ENCODE peak calls at places on chromosomes 16 and 17, in five cellular contexts. M, R, Y, H and Z are unnamed samples. For H3K4me1, the result is how much of the 10 kb centered on the place peaks cover.

GRCh38 chr17:40557531-40558299 is 7.6 kb downstream of the CCR7 start:
- DNase-seq in Y (no peak), M (peak), H (no peak), R (no peak), Z (no peak)

GRCh38 chr17:44587339-44587738 is 30.1 kb downstream of the FZD2 start:
- DNase-seq in M (peak), H (no peak), Y (no peak), R (no peak), Z (no peak)

GRCh38 chr17:72765357-72766153 is 326.9 kb downstream of the SLC39A11 start:
- DNase-seq in R (no peak), H (no peak), M (no peak), Y (no peak), Z (no peak)

GRCh38 chr17:45016823-45017222 is 34.6 kb downstream of the DCAKD start:
- DNase-seq in R (no peak), M (no peak), Y (no peak), H (no peak), Z (peak)

GRCh38 chr17:10737168-10737622 is 7.4 kb upstream of the TMEM220 start:
- DNase-seq in H (peak), M (peak), R (peak), Y (peak), Z (peak)

GRCh38 chr17:3944485-3945388 is 19.5 kb downstream of the ATP2A3 start:
- DNase-seq in Y (peak), H (no peak), R (no peak), M (peak), Z (peak)

GRCh38 chr17:81456798-81457197 is 55.8 kb downstream of the ACTG1 start:
- DNase-seq in H (no peak), R (no peak), Y (no peak), M (no peak), Z (no peak)

GRCh38 chr16:88783391-88784073 is 1.5 kb downstream of the PIEZO1 start:
- DNase-seq in R (no peak), H (peak), Y (no peak), M (peak), Z (no peak)

GRCh38 chr16:57036315-57036714 is 47.0 kb downstream of the NLRC5 start:
- DNase-seq in M (no peak), Y (no peak), R (no peak), H (no peak), Z (no peak)

GRCh38 chr17:49508061-49508865 is 13.2 kb downstream of the NGFR start:
- DNase-seq in M (no peak), Y (no peak), R (peak), H (no peak), Z (no peak)

DNA sequence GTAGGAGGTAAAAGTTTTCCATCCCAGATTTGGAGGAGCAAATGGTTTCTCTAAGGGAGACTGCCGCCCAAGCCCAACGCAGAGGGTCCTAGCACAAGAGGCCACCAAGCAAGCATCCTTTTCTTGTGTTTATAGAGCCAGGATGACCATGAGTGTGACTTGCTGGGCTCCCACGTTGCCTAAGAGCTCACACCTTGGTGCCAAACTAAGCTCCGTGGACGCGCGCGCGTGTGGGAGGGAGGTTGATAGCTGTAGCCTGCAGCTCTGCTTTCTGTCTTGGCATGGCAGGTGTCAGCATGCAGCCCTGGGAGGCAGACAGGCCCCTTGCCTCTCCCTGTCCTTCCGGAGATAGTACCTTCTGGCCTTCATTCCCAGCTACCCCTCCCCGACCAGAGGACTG is 616.5 kb upstream of the SALL1 start:
- DNase-seq in R (no peak), H (no peak), Y (no peak), M (no peak), Z (no peak)
- H3K27ac ChIP-seq in R (no peak), H (no peak), Y (no peak), M (no peak), Z (no peak)

GRCh38 chr16:30187971-30188561 is 4.7 kb downstream of the CORO1A start:
- DNase-seq in Y (peak), H (no peak), R (no peak), M (no peak), Z (no peak)
- H3K4me3 ChIP-seq in Y (peak), H (no peak), R (no peak), M (no peak), Z (no peak)

DNA sequence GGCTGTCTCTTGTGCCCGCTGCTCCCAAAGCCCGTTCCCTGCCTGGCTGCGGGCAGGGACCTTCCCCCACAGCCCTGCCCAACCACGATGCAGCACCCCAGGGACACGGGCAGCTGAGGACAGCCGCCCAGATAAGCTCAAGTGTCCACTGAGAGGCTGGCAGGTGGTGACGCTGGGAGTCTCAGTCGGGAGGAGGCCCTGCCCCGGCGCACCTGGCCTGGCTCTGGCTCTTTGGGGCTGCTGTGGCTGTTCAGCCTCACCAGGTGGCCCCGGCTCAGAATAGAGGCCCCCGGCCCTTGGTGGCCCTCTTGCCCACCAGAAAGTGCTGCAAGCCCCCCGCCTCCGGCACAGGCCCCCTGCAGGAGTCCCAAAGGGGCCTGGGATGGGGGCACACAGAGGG is 5.5 kb downstream of the NTHL1 start:
- DNase-seq in R (no peak), M (peak), H (no peak), Y (no peak), Z (no peak)
- H3K4me1 ChIP-seq in R (under half), M (half or more), H (under half), Y (under half), Z (under half)

GRCh38 chr17:35062284-35062683 is 1.2 kb downstream of the RFFL start:
- DNase-seq in R (no peak), Y (no peak), M (no peak), H (no peak), Z (no peak)
- H3K27ac ChIP-seq in R (peak), Y (no peak), M (no peak), H (no peak), Z (no peak)

GRCh38 chr17:47205419-47205963 is 3.7 kb upstream of the MYL4 start:
- DNase-seq in Y (peak), R (peak), M (peak), H (peak), Z (peak)

GRCh38 chr17:47207143-47208067 is 1.7 kb upstream of the MYL4 start:
- DNase-seq in Y (no peak), R (no peak), M (no peak), H (no peak), Z (no peak)

GRCh38 chr17:47201168-47201567 is 8.0 kb upstream of the MYL4 start:
- DNase-seq in Y (no peak), M (no peak), R (no peak), H (no peak), Z (peak)

GRCh38 chr17:47204722-47205418 is 4.3 kb upstream of the MYL4 start:
- DNase-seq in R (no peak), H (peak), M (no peak), Y (peak), Z (peak)

GRCh38 chr17:47203984-47204721 is 5.0 kb upstream of the MYL4 start:
- DNase-seq in Y (peak), H (peak), R (no peak), M (no peak), Z (no peak)
- H3K4me3 ChIP-seq in Y (peak), H (peak), R (no peak), M (no peak), Z (no peak)

DNA sequence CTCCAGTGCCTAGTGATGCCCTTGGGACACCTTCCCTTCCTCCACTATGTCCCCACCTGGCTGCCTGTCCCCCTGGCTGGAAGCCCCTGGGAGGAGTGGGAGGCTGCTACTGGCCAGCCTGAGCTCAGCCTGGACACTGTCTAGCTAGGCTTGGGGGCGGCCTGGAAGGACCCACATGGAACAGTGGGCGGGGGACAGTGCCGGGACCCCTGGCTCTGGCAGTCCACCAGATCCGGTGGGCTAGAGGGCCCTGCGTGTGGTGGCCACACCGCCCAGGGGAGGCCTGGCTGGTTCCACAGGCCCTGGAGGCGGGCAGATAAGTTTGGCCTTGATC is 388.0 kb upstream of the TNRC6C start:
- DNase-seq in Y (no peak), H (no peak), R (no peak), M (no peak), Z (no peak)
- H3K4me1 ChIP-seq in Y (under half), H (under half), R (under half), M (under half), Z (under half)

DNA sequence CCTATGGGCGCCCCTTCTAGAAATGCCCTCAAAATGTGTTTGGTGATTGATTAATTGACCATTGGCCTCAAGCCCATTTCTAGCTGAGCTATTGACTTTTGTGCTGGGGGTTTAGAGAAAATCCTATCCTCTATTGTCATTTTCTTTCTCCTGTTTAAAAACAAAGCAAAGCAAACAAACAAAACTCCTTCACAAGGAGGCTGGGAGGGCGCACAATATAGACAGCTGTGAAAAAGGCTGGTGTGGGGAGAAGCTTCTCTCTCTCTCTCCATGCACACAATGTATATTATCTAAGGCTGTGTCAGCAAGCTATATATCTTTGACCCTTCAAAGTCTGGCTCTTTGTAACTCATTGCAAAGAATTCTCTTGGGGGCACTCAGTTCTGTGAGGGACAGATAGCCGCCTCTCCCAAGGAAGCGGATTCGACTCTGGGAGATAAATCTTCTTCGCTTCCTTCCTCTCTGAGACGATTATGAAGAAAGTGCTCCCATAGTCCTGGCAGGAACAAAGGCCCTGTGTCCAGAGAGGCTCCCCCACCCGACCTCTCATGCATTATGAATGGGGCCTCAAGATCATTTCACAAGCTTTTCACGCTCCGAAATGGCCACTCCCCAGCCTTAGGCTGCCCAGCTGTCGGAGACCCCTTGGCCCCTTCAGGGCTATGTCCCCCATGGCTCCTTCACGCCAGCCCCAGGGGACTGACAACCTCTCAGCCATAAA is 33.1 kb upstream of the MEAK7 start:
- DNase-seq in H (no peak), M (no peak), Y (no peak), R (no peak), Z (no peak)
- H3K27ac ChIP-seq in H (no peak), M (no peak), Y (no peak), R (no peak), Z (no peak)

GRCh38 chr16:85263214-85263613 is 150.9 kb upstream of the CIBAR2 start:
- DNase-seq in H (no peak), Y (no peak), R (no peak), M (no peak), Z (no peak)
- H3K4me3 ChIP-seq in H (no peak), Y (no peak), R (no peak), M (no peak), Z (no peak)